ENCODE peak calls at places on chromosomes 1 and 21, in ten cellular contexts. B is CD8-positive, alpha-beta T cell; L is tibial artery; N is HEK293T; T is Kasumi-1; I is left colon; V is amniotic epithelial cell; F is left ventricle myocardium superior; X is fibroblast of mammary gland; S is occipital lobe. M is an unnamed sample.

GRCh38 chr1:203278087-203278884 is 27.0 kb upstream of the BTG2 start:
- DNase-seq in X (peak; percentile 69), N (no peak), V (peak; percentile 80), T (peak; percentile 17), B (no peak), L (peak; percentile 98), I (peak; percentile 75), S (peak; percentile 92), F (peak; percentile 98), M (peak; percentile 86)

GRCh38 chr1:3642921-3643675 is 6.8 kb downstream of the WRAP73 start:
- DNase-seq in B (no peak), F (no peak), N (no peak), T (no peak), S (no peak), X (no peak), L (no peak), V (no peak), I (no peak), M (no peak)

GRCh38 chr1:176643536-176643935 is 180.6 kb downstream of the PAPPA2 start:
- DNase-seq in I (no peak), V (no peak), F (no peak), L (no peak), N (no peak), B (no peak), T (no peak), X (peak; percentile 88), S (no peak), M (peak; percentile 23)

GRCh38 chr1:21869620-21870121 is 57.6 kb downstream of the LDLRAD2 start:
- DNase-seq in F (peak; percentile 84), N (no peak), I (peak; percentile 73), L (peak; percentile 97), X (peak; percentile 85), B (no peak), S (peak; percentile 38), T (no peak), V (peak; percentile 85), M (peak; percentile 49)

GRCh38 chr1:240155605-240156004 is 63.9 kb downstream of the FMN2 start:
- DNase-seq in B (no peak), L (no peak), I (no peak), V (no peak), T (no peak), N (no peak), F (no peak), S (no peak), X (no peak), M (no peak)

GRCh38 chr1:8232036-8232757 is 85.7 kb upstream of the SLC45A1 start:
- DNase-seq in X (peak; percentile 41), B (no peak), V (peak; percentile 84), F (no peak), I (no peak), T (no peak), N (no peak), S (no peak), L (no peak), M (no peak)

GRCh38 chr1:1847501-1848289 is 43.2 kb downstream of the GNB1 start:
- DNase-seq in V (no peak), N (no peak), X (no peak), I (no peak), B (no peak), S (no peak), T (no peak), F (no peak), L (no peak), M (no peak)

GRCh38 chr21:32070693-32071330 is 198.0 kb downstream of the HUNK start:
- DNase-seq in F (no peak), N (no peak), T (no peak), X (no peak), B (no peak), V (no peak), S (no peak), I (no peak), L (no peak), M (no peak)

GRCh38 chr21:46421191-46421750 is 37.4 kb upstream of the DIP2A start:
- DNase-seq in X (no peak), L (no peak), F (peak; percentile 23), B (peak; percentile 6), S (no peak), T (no peak), V (no peak), N (no peak), I (no peak), M (no peak)

GRCh38 chr1:210257698-210258395 is 25.3 kb downstream of the SERTAD4 start:
- DNase-seq in X (peak; percentile 61), V (no peak), T (no peak), S (no peak), F (no peak), B (no peak), N (no peak), I (no peak), L (peak; percentile 84), M (no peak)

GRCh38 chr1:29453502-29454240 is 217.3 kb downstream of the PTPRU start:
- DNase-seq in X (peak; percentile 53), S (no peak), V (peak; percentile 45), T (no peak), I (no peak), N (peak; percentile 88), F (no peak), L (peak; percentile 32), B (no peak), M (peak; percentile 35)

GRCh38 chr1:212152308-212152693 is 116.8 kb downstream of the DTL start:
- DNase-seq in N (no peak), S (no peak), I (no peak), L (no peak), T (no peak), V (no peak), X (no peak), F (no peak), B (no peak), M (no peak)

GRCh38 chr1:83901547-83902155 is 97.3 kb downstream of the TTLL7 start:
- DNase-seq in L (no peak), N (no peak), S (no peak), V (peak; percentile 71), T (no peak), B (no peak), F (no peak), I (peak; percentile 10), X (peak; percentile 93), M (peak; percentile 39)

GRCh38 chr1:21329209-21329844 is 39.1 kb upstream of the ECE1 start:
- DNase-seq in B (peak; percentile 31), V (peak; percentile 74), X (peak; percentile 35), N (no peak), I (peak; percentile 65), F (no peak), L (no peak), T (no peak), S (no peak), M (no peak)

GRCh38 chr1:197464039-197464438 is 196.0 kb downstream of the CRB1 start:
- DNase-seq in B (no peak), L (no peak), I (no peak), S (peak; percentile 16), X (peak; percentile 75), T (no peak), F (no peak), N (no peak), V (peak; percentile 83), M (no peak)

GRCh38 chr1:244599937-244600350 is 53.0 kb upstream of the DESI2 start:
- DNase-seq in F (no peak), N (no peak), V (peak; percentile 98), S (no peak), L (no peak), T (no peak), I (no peak), B (no peak), X (peak; percentile 98), M (no peak)

GRCh38 chr1:26010800-26011199 is 10.8 kb upstream of the EXTL1 start:
- DNase-seq in I (no peak), S (no peak), N (no peak), T (no peak), X (no peak), B (no peak), F (no peak), V (no peak), L (no peak), M (no peak)

GRCh38 chr1:201459775-201460174 is 9.2 kb downstream of the PHLDA3 start:
- DNase-seq in T (no peak), F (no peak), V (no peak), L (peak; percentile 66), S (no peak), I (no peak), B (no peak), N (no peak), X (no peak), M (no peak)

GRCh38 chr1:230681599-230681998 is 32.3 kb downstream of the AGT start:
- DNase-seq in F (no peak), B (no peak), I (no peak), N (peak; percentile 55), V (peak; percentile 65), S (no peak), T (peak; percentile 65), X (peak; percentile 85), L (no peak), M (peak; percentile 85)

GRCh38 chr1:234607091-234608025 is 2.6 kb downstream of the IRF2BP2 start:
- DNase-seq in B (peak; percentile 26), V (peak; percentile 29), S (no peak), T (no peak), F (peak; percentile 47), X (peak; percentile 44), L (no peak), I (peak; percentile 48), N (no peak), M (peak; percentile 75)

GRCh38 chr1:162136760-162137537 is 67.5 kb downstream of the NOS1AP start:
- DNase-seq in T (no peak), N (no peak), F (no peak), B (no peak), S (no peak), V (peak; percentile 87), I (no peak), X (peak; percentile 82), L (no peak), M (no peak)